ENCODE peak calls at places on chromosomes 5 and 9, in six cellular contexts. S, E, J, N, X and W are unnamed samples.

GRCh38 chr9:565528-565927 is 276.0 kb upstream of the DMRT1 start:
- DNase-seq in S (no peak), E (no peak), J (no peak), N (no peak), X (no peak), W (no peak)

GRCh38 chr5:54793612-54794436 is 191.6 kb downstream of the ESM1 start:
- DNase-seq in S (no peak), E (no peak), J (no peak), N (no peak), X (no peak), W (no peak)

GRCh38 chr9:125745682-125746016 is 1.5 kb upstream of the PBX3 start:
- DNase-seq in S (no peak), E (no peak), J (no peak), N (no peak), X (no peak), W (no peak)

GRCh38 chr5:107451028-107451427 is 219.7 kb downstream of the EFNA5 start:
- DNase-seq in S (no peak), E (no peak), J (no peak), N (no peak), X (no peak), W (no peak)

GRCh38 chr5:21212026-21212425 is 1224.0 kb upstream of the CDH18 start:
- DNase-seq in S (peak; percentile 8), E (no peak), J (no peak), N (no peak), X (no peak), W (no peak)

GRCh38 chr9:124354364-124355031 is 60.7 kb downstream of the PSMB7 start:
- DNase-seq in S (no peak), E (no peak), J (peak; percentile 20), N (no peak), X (no peak), W (no peak)

GRCh38 chr9:117622347-117622746 is 81.9 kb upstream of the TLR4 start:
- DNase-seq in S (no peak), E (no peak), J (no peak), N (peak; percentile 33), X (no peak), W (no peak)

GRCh38 chr9:93037476-93037971 is 21.0 kb upstream of the SUSD3 start:
- DNase-seq in S (no peak), E (no peak), J (no peak), N (no peak), X (no peak), W (no peak)

GRCh38 chr5:113950186-113950585 is 411.7 kb upstream of the KCNN2 start:
- DNase-seq in S (no peak), E (no peak), J (no peak), N (no peak), X (no peak), W (no peak)

GRCh38 chr9:29701971-29702370 is 2128.7 kb upstream of the C9orf72 start:
- DNase-seq in S (no peak), E (no peak), J (no peak), N (no peak), X (no peak), W (peak; percentile 54)

GRCh38 chr5:153352685-153353219 is 137.7 kb upstream of the GRIA1 start:
- DNase-seq in S (no peak), E (peak; percentile 30), J (no peak), N (no peak), X (no peak), W (peak; percentile 71)

GRCh38 chr5:95959964-95960801 is 1.5 kb downstream of the ELL2 start:
- DNase-seq in S (peak; percentile 59), E (peak; percentile 9), J (peak; percentile 22), N (peak; percentile 11), X (no peak), W (no peak)

GRCh38 chr5:50667079-50667652 is 729 bp downstream of the PARP8 start:
- DNase-seq in S (peak; percentile 55), E (no peak), J (peak; percentile 55), N (peak; percentile 82), X (peak; percentile 59), W (peak; percentile 71)

GRCh38 chr5:135373747-135374515 is 25.1 kb downstream of the MACROH2A1 start:
- DNase-seq in S (no peak), E (no peak), J (no peak), N (no peak), X (no peak), W (peak; percentile 32)
- H3K4me3 ChIP-seq in S (no peak overlapping the region), E (no peak overlapping the region), J (no peak overlapping the region), N (no peak overlapping the region), X (no peak overlapping the region), W (no peak overlapping the region)

DNA sequence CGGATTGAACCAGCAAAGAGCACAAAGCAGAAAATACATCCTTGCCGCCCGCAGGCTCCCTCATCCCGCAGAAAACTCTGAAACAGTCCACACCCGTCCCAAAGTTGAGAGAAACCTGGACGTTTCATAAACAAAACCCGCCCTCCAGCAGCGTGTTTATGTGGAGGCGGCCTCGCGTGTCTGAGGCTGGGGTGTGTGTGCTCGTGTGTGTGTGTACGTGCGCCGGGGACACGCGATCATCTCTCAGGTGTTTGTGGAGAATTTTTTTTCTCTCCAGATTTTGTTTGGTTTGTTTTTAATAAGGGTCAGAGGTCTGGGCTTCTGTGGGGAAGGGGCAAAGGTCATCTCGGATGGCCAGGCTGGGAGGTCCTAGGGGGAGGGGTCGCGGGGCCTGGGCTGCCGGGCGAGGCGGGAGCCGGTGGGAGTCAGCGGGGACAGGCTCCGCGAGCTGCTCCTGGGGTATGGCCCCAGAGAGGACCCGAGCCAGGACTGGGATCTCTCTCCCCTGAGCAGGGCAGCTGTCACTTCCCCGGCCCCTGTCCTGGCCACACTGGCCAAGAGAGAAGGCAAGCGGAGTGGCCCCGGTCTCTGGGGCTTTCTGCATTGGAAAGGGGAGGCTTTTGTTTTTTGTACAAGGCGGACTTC is 206.4 kb downstream of the C9orf50 start:
- DNase-seq in S (peak; percentile 46), E (peak; percentile 62), J (no peak), N (peak; percentile 88), X (peak; percentile 59), W (peak; percentile 29)
- H3K4me3 ChIP-seq in S (no peak overlapping the region), E (no peak overlapping the region), J (peak overlapping the region; percentile 71), N (peak overlapping the region; percentile 63), X (peak overlapping the region; percentile 46), W (peak overlapping the region; percentile 62)

GRCh38 chr5:178249191-178249989 is 16.8 kb upstream of the PHYKPL start:
- DNase-seq in S (peak; percentile 47), E (peak; percentile 32), J (no peak), N (no peak), X (no peak), W (peak; percentile 43)
- H3K4me3 ChIP-seq in S (no peak overlapping the region), E (no peak overlapping the region), J (no peak overlapping the region), N (no peak overlapping the region), X (no peak overlapping the region), W (no peak overlapping the region)

DNA sequence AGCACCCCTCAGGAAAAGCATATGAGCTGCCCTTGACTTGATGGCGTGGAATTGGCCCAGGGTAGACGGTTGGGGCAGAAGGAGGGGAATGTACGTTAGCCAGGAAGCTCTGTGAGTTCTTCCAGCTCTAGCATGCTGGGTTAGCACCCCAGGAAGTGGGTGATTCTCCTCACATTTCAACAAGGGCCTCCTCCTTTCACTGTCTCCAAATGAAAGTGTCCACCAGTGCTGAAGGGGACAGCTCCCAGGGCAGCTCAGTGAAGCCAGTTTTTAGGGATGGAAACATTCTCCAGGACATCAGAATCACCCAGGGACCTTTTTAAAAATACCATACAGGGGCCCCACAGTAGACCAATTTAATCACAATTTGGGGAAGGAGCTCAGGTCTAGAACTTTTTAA is 17.2 kb upstream of the AFAP1L1 start:
- DNase-seq in S (peak; percentile 30), E (no peak), J (no peak), N (peak; percentile 52), X (no peak), W (no peak)
- H3K4me3 ChIP-seq in S (no peak overlapping the region), E (no peak overlapping the region), J (no peak overlapping the region), N (no peak overlapping the region), X (no peak overlapping the region), W (no peak overlapping the region)